ENCODE peak calls at places on chromosomes 13 and 19, in nine cellular contexts. W, Q, P, A, E, V, G, J and M are unnamed samples.
A peak's percentile ranks its signal among the peaks of the same experiment; 100 is the strongest.

GRCh38 chr19:4059931-4060620 is 6.6 kb downstream of the ZBTB7A start:
- DNase-seq in W (no peak), Q (peak; percentile 32), P (peak; percentile 75), A (peak; percentile 78), E (peak; percentile 28), V (peak; percentile 90), G (peak; percentile 33), J (no peak), M (no peak)

GRCh38 chr13:27125357-27126282 is 46.0 kb downstream of the USP12 start:
- DNase-seq in W (peak; percentile 1), Q (no peak), P (no peak), A (no peak), E (no peak), V (no peak), G (no peak), J (no peak), M (no peak)

GRCh38 chr19:16043156-16043757 is 33.0 kb upstream of the TPM4 start:
- DNase-seq in W (no peak), Q (no peak), P (no peak), A (no peak), E (no peak), V (no peak), G (no peak), J (no peak), M (no peak)

GRCh38 chr13:51747438-51748434 is 56.2 kb downstream of the DHRS12 start:
- DNase-seq in W (peak; percentile 14), Q (no peak), P (no peak), A (no peak), E (no peak), V (no peak), G (no peak), J (no peak), M (no peak)

GRCh38 chr13:101309014-101309619 is 107.2 kb downstream of the NALCN start:
- DNase-seq in W (peak; percentile 24), Q (no peak), P (no peak), A (no peak), E (no peak), V (no peak), G (no peak), J (peak; percentile 46), M (no peak)

GRCh38 chr19:15701757-15702589 is 25.9 kb upstream of the OR10H2 start:
- DNase-seq in W (no peak), Q (no peak), P (no peak), A (no peak), E (no peak), V (peak; percentile 67), G (no peak), J (no peak), M (no peak)

GRCh38 chr13:106151056-106151699 is 384.3 kb downstream of the EFNB2 start:
- DNase-seq in W (peak; percentile 99), Q (no peak), P (no peak), A (no peak), E (no peak), V (peak; percentile 41), G (peak; percentile 51), J (peak; percentile 84), M (no peak)

GRCh38 chr13:41971848-41972247 is 10.9 kb upstream of the VWA8 start:
- DNase-seq in W (no peak), Q (no peak), P (no peak), A (no peak), E (no peak), V (no peak), G (no peak), J (no peak), M (no peak)

GRCh38 chr19:2270157-2270571 is 11.8 kb downstream of the PEAK3 start:
- DNase-seq in W (no peak), Q (peak; percentile 48), P (peak; percentile 77), A (no peak), E (no peak), V (peak; percentile 61), G (no peak), J (no peak), M (no peak)

GRCh38 chr19:45568732-45569131 is 15.9 kb downstream of the OPA3 start:
- DNase-seq in W (no peak), Q (no peak), P (no peak), A (no peak), E (no peak), V (no peak), G (no peak), J (peak; percentile 67), M (no peak)

GRCh38 chr13:37058801-37059135 is 720 bp downstream of the SUPT20H start:
- DNase-seq in W (no peak), Q (peak; percentile 60), P (no peak), A (no peak), E (peak; percentile 7), V (peak; percentile 44), G (peak; percentile 40), J (no peak), M (no peak)

GRCh38 chr13:41561179-41561578 is 103.8 kb downstream of the RGCC start:
- DNase-seq in W (no peak), Q (no peak), P (no peak), A (no peak), E (no peak), V (no peak), G (no peak), J (peak; percentile 43), M (no peak)

GRCh38 chr13:66224644-66225043 is 1005.5 kb downstream of the PCDH9 start:
- DNase-seq in W (no peak), Q (no peak), P (no peak), A (no peak), E (no peak), V (no peak), G (peak; percentile 90), J (no peak), M (no peak)

GRCh38 chr19:42206871-42207755 is 10.4 kb downstream of the DEDD2 start:
- DNase-seq in W (no peak), Q (no peak), P (no peak), A (no peak), E (no peak), V (peak; percentile 56), G (no peak), J (peak; percentile 44), M (no peak)

GRCh38 chr19:30710721-30711120 is 338.5 kb downstream of the ZNF536 start:
- DNase-seq in W (no peak), Q (no peak), P (no peak), A (no peak), E (no peak), V (no peak), G (no peak), J (no peak), M (no peak)

GRCh38 chr13:29159871-29160270 is 339.7 kb downstream of the MTUS2 start:
- DNase-seq in W (no peak), Q (no peak), P (no peak), A (no peak), E (no peak), V (no peak), G (no peak), J (no peak), M (no peak)
- H3K27ac ChIP-seq in W (no peak overlapping the region), Q (no peak overlapping the region), P (no peak overlapping the region), A (no peak overlapping the region), E (no peak overlapping the region), V (no peak overlapping the region), G (no peak overlapping the region), J (no peak overlapping the region), M (no peak overlapping the region)

GRCh38 chr19:35143231-35143715 is at the start of gene FXYD7:
- DNase-seq in W (no peak), Q (no peak), P (no peak), A (no peak), E (no peak), V (no peak), G (peak; percentile 64), J (no peak), M (no peak)

GRCh38 chr19:35140898-35141626 is 2.0 kb upstream of the FXYD7 start:
- DNase-seq in W (peak; percentile 21), Q (peak; percentile 96), P (peak; percentile 96), A (peak; percentile 95), E (no peak), V (peak; percentile 98), G (peak; percentile 92), J (peak; percentile 86), M (peak; percentile 87)

GRCh38 chr19:35140207-35140897 is 1.7 kb downstream of the FXYD1 start:
- DNase-seq in W (no peak), Q (no peak), P (no peak), A (no peak), E (no peak), V (no peak), G (no peak), J (no peak), M (no peak)

GRCh38 chr19:35142531-35143230 is 374 bp upstream of the FXYD7 start:
- DNase-seq in W (no peak), Q (peak; percentile 77), P (no peak), A (peak; percentile 88), E (no peak), V (peak; percentile 70), G (peak; percentile 91), J (no peak), M (no peak)

GRCh38 chr19:35141627-35142401 is 1.2 kb upstream of the FXYD7 start:
- DNase-seq in W (no peak), Q (peak; percentile 45), P (no peak), A (no peak), E (no peak), V (no peak), G (no peak), J (no peak), M (no peak)
- H3K4me1 ChIP-seq in W (no peaks in the 10 kb centered on the region), Q (peaks cover 43% of the 10 kb centered on the region), P (peaks cover 23% of the 10 kb centered on the region), A (peaks cover 43% of the 10 kb centered on the region), E (peaks cover 17% of the 10 kb centered on the region), V (peaks cover 5% of the 10 kb centered on the region), G (peaks cover 30% of the 10 kb centered on the region), J (peaks cover 18% of the 10 kb centered on the region), M (peaks cover 33% of the 10 kb centered on the region)

GRCh38 chr19:869245-870177 is 10.0 kb downstream of the CFD start:
- DNase-seq in W (peak; percentile 97), Q (no peak), P (no peak), A (no peak), E (no peak), V (peak; percentile 65), G (no peak), J (peak; percentile 96), M (peak; percentile 60)

GRCh38 chr19:870314-870713 is 10.8 kb downstream of the CFD start:
- DNase-seq in W (no peak), Q (no peak), P (no peak), A (no peak), E (no peak), V (no peak), G (no peak), J (no peak), M (no peak)

GRCh38 chr19:867301-867793 is 7.9 kb downstream of the CFD start:
- DNase-seq in W (no peak), Q (no peak), P (no peak), A (no peak), E (no peak), V (no peak), G (no peak), J (no peak), M (no peak)

GRCh38 chr19:867855-868457 is 8.5 kb downstream of the CFD start:
- DNase-seq in W (no peak), Q (no peak), P (no peak), A (no peak), E (no peak), V (no peak), G (no peak), J (no peak), M (no peak)

GRCh38 chr19:868458-869244 is 9.2 kb downstream of the CFD start:
- DNase-seq in W (no peak), Q (no peak), P (no peak), A (no peak), E (no peak), V (no peak), G (no peak), J (no peak), M (no peak)
- H3K27ac ChIP-seq in W (peak overlapping the region; percentile 81), Q (no peak overlapping the region), P (peak overlapping the region; percentile 62), A (no peak overlapping the region), E (no peak overlapping the region), V (peak overlapping the region; percentile 33), G (no peak overlapping the region), J (peak overlapping the region; percentile 73), M (peak overlapping the region; percentile 66)

GRCh38 chr13:113493315-113493951 is 2.9 kb upstream of the DCUN1D2 start:
- DNase-seq in W (peak; percentile 77), Q (no peak), P (no peak), A (no peak), E (peak; percentile 16), V (peak; percentile 45), G (no peak), J (peak; percentile 99), M (no peak)
- H3K4me1 ChIP-seq in W (peaks cover 33% of the 10 kb centered on the region), Q (peaks cover 29% of the 10 kb centered on the region), P (peaks cover 52% of the 10 kb centered on the region), A (peaks cover 29% of the 10 kb centered on the region), E (peaks cover 23% of the 10 kb centered on the region), V (peaks cover 17% of the 10 kb centered on the region), G (peaks cover 36% of the 10 kb centered on the region), J (peaks cover 22% of the 10 kb centered on the region), M (peaks cover 34% of the 10 kb centered on the region)